ENCODE peak calls at places on chromosomes 3 and 15, in four cellular contexts. O is neuronal stem cell, B is trophoblast cell, A is H1. F is an unnamed sample.

GRCh38 chr3:189787622-189788021 is 156.4 kb downstream of the TP63 start:
- DNase-seq in O (no peak), B (no peak), A (no peak), F (no peak)

GRCh38 chr3:128555098-128555825 is 62.3 kb upstream of the GATA2 start:
- DNase-seq in A (peak), B (no peak), O (no peak), F (no peak)

GRCh38 chr3:5197470-5198312 is 10.2 kb downstream of the EDEM1 start:
- DNase-seq in A (no peak), O (no peak), B (no peak), F (peak)

GRCh38 chr15:89414571-89414970 is 79.9 kb upstream of the POLG start:
- DNase-seq in B (no peak), O (no peak), A (no peak), F (no peak)

GRCh38 chr3:46065294-46065705 is 38.0 kb upstream of the XCR1 start:
- DNase-seq in B (no peak), O (no peak), A (no peak), F (no peak)

GRCh38 chr3:46558184-46559029 is 7.7 kb downstream of the LRRC2 start:
- DNase-seq in O (no peak), A (peak), B (peak), F (peak)

GRCh38 chr15:80604583-80605506 is 90.3 kb upstream of the ABHD17C start:
- DNase-seq in B (peak), O (no peak), A (peak), F (no peak)

GRCh38 chr15:101455291-101455916 is 34.1 kb downstream of the PCSK6 start:
- DNase-seq in A (no peak), O (no peak), B (no peak), F (peak)

GRCh38 chr3:190012314-190012782 is 108.3 kb downstream of the P3H2 start:
- DNase-seq in O (peak), B (peak), A (no peak), F (peak)

GRCh38 chr3:114880078-114880477 is 267.0 kb downstream of the ZBTB20 start:
- DNase-seq in A (no peak), B (no peak), O (no peak), F (peak)

GRCh38 chr3:184234671-184235380 is 5.4 kb downstream of the VWA5B2 start:
- DNase-seq in A (no peak), O (no peak), B (no peak), F (no peak)

GRCh38 chr3:89314454-89314853 is 207.0 kb downstream of the EPHA3 start:
- DNase-seq in B (no peak), A (no peak), O (no peak), F (peak)

GRCh38 chr15:69468241-69469121 is 15.9 kb downstream of the RPLP1 start:
- DNase-seq in O (no peak), A (peak), B (no peak), F (peak)

GRCh38 chr3:134847349-134847748 is 52.3 kb downstream of the EPHB1 start:
- DNase-seq in O (no peak), B (no peak), A (no peak), F (no peak)

GRCh38 chr3:95459706-95460105 is 1354.7 kb upstream of the EPHA6 start:
- DNase-seq in O (no peak), A (no peak), B (no peak), F (no peak)

GRCh38 chr3:72694398-72694797 is 153.8 kb downstream of the SHQ1 start:
- DNase-seq in O (no peak), A (no peak), B (no peak), F (peak)

GRCh38 chr3:108132727-108133373 is 42.0 kb upstream of the CD47 start:
- DNase-seq in A (no peak), B (peak), O (no peak), F (peak)

GRCh38 chr3:118559286-118559685 is 475.4 kb downstream of the IGSF11 start:
- DNase-seq in B (no peak), A (no peak), O (no peak), F (no peak)

GRCh38 chr15:74843445-74843828 is 481 bp upstream of the ULK3 start:
- DNase-seq in O (no peak), B (no peak), A (no peak), F (no peak)
- H3K4me3 ChIP-seq in O (peak), B (peak), A (peak), F (peak)

DNA sequence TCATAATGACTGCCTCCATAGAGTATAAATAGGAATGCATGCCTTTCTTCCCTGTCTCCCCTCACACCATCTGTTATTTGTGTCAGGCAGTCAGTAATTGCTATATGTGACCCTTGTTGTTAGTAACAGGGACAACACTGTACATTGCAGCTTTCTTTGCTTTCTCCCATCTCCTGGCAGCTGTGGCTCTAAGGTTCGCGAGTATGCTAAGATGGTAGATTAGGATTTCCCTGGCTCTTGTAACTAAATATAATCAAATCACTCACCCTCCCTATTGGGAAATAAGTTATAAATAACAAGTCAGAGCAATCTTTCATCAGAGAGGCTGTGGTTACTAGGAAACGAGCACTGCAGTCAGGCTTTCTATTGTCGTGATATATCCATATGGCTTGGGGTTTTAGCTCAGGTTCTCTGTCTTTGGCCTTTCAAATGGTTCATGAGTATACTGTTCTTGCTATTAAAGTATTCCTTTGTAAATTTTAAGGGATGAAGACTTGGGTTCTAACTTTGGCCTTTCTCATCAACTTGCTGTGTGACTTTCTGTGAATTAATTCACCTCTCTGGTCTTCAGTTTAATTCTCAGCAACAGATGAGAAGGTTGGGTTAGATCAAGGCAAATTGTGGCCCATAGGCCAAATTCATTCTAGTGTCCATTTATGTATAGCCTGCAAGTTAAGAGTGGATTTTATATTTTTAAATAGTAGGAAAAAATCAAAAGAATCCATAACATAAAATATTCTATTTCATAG is 8.1 kb upstream of the MINDY4B start:
- DNase-seq in B (no peak), A (no peak), O (no peak), F (peak)
- H3K9ac ChIP-seq in B (no peak), A (no peak), O (no peak), F (no peak)

GRCh38 chr15:78752492-78753358 is 58.5 kb downstream of the ADAMTS7 start:
- DNase-seq in O (no peak), B (no peak), A (no peak), F (no peak)

GRCh38 chr15:78751602-78751979 is 59.7 kb downstream of the ADAMTS7 start:
- DNase-seq in B (no peak), O (no peak), A (no peak), F (no peak)

GRCh38 chr15:78750566-78750965 is 60.7 kb downstream of the ADAMTS7 start:
- DNase-seq in B (no peak), O (no peak), A (no peak), F (no peak)

GRCh38 chr15:78749831-78750230 is 61.4 kb downstream of the ADAMTS7 start:
- DNase-seq in O (no peak), A (peak), B (no peak), F (no peak)
- H2BK12ac ChIP-seq in O (peak), A (no peak), B (no peak), F (no peak)

GRCh38 chr3:23805881-23806321 is at the start of gene UBE2E1:
- DNase-seq in B (peak), O (peak), A (no peak), F (peak)

GRCh38 chr3:23806322-23807160 is 786 bp downstream of the UBE2E1 start:
- DNase-seq in O (peak), A (peak), B (no peak), F (peak)

GRCh38 chr3:23807161-23808015 is 1.6 kb downstream of the UBE2E1 start:
- DNase-seq in O (no peak), B (no peak), A (no peak), F (peak)

GRCh38 chr3:23804441-23805227 is 1.1 kb upstream of the UBE2E1 start:
- DNase-seq in O (no peak), B (peak), A (no peak), F (peak)

GRCh38 chr3:23805228-23805880 is 401 bp upstream of the UBE2E1 start:
- DNase-seq in O (peak), B (peak), A (peak), F (no peak)
- H3K4me3 ChIP-seq in O (peak), B (peak), A (peak), F (peak)

GRCh38 chr3:138186216-138186615 is 885 bp upstream of the ARMC8 start:
- DNase-seq in O (peak), A (no peak), B (peak), F (no peak)
- H3K9ac ChIP-seq in O (no peak), A (no peak), B (no peak), F (peak)

GRCh38 chr3:122793568-122794416 is at the start of gene HSPBAP1:
- DNase-seq in B (peak), A (peak), O (peak), F (peak)
- H2BK12ac ChIP-seq in B (peak), A (peak), O (no peak), F (peak)

GRCh38 chr15:41513282-41514227 is at the start of gene LTK:
- DNase-seq in O (peak), B (no peak), A (peak), F (peak)

GRCh38 chr15:41510728-41511127 is 2.9 kb downstream of the LTK start:
- DNase-seq in B (no peak), O (no peak), A (no peak), F (no peak)

GRCh38 chr15:41512512-41513281 is 930 bp downstream of the LTK start:
- DNase-seq in A (peak), B (no peak), O (no peak), F (no peak)

GRCh38 chr15:41512078-41512394 is 1.6 kb downstream of the LTK start:
- DNase-seq in O (no peak), B (no peak), A (peak), F (no peak)

DNA sequence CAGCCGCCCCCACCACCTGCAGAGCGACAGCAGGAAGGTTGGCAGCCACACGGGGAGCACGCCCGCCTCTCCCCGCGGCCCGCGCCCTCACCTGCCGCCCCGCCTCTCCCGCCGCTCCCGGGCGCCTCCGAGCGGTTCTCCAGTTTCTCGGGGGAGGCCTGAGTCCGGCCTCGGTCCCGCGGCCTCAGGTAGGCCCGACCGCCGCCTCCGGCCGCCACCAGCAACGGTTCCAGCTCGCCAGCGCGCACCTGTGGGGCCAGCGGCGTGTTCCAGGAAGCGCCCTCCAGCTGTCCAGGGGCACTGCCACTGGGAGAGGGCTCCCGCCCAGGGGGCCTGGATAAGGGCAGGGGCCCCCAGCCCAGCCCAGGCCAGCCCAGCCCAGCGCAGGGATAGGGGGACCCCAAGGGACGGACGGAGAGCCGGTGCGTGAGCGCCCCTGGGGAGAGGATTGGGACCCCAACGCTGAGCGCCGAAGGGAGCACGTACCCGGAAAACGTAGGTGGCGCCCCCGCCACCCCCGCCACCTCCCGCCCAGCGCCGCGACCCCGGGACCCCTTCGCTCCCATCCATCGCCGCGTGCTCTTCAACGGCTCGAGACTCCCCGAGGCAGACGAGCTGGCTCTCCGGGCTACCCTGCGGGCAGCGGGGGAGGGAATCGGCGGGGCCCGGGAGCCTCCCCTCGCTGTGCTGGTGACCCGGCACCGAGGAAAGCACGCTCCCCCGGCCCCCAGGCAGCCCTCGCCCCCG is 2.1 kb downstream of the LTK start:
- DNase-seq in B (no peak), O (no peak), A (peak), F (no peak)
- H3K4me3 ChIP-seq in B (no peak), O (no peak), A (peak), F (no peak)

GRCh38 chr15:59292393-59292792 is 80.3 kb downstream of the MYO1E start:
- DNase-seq in O (peak), A (no peak), B (no peak), F (no peak)
- H3K9ac ChIP-seq in O (no peak), A (no peak), B (no peak), F (peak)

GRCh38 chr3:112399064-112399463 is 66.1 kb downstream of the CD200 start:
- DNase-seq in O (no peak), B (no peak), A (no peak), F (no peak)
- H2BK12ac ChIP-seq in O (no peak), B (no peak), A (peak), F (no peak)

GRCh38 chr3:194266658-194267005 is 84.5 kb downstream of the CPN2 start:
- DNase-seq in A (peak), B (no peak), O (no peak), F (no peak)
- H3K4me3 ChIP-seq in A (no peak), B (no peak), O (no peak), F (no peak)

F was measured in mesenchymal stem cell.